ENCODE peak calls at places on chromosomes 13 and 19, in four cellular contexts. H is adrenal gland, P is HCT116, K is right lobe of liver. D is an unnamed sample.

GRCh38 chr19:46067691-46068090 is 26.9 kb upstream of the IGFL4 start:
- DNase-seq in H (no peak), P (no peak), K (no peak), D (no peak)

GRCh38 chr19:33778089-33778791 is 18.4 kb upstream of the KCTD15 start:
- DNase-seq in H (peak; percentile 69), P (no peak), K (peak; percentile 85), D (peak; percentile 97)

GRCh38 chr13:75587679-75588078 is 38.1 kb downstream of the UCHL3 start:
- DNase-seq in H (no peak), P (no peak), K (no peak), D (no peak)

GRCh38 chr13:77620138-77620537 is 77.3 kb upstream of the SLAIN1 start:
- DNase-seq in H (no peak), P (no peak), K (no peak), D (no peak)

GRCh38 chr19:13353625-13354024 is 152.7 kb downstream of the CACNA1A start:
- DNase-seq in H (no peak), P (no peak), K (no peak), D (no peak)

GRCh38 chr13:113837554-113838355 is 26.1 kb downstream of the GAS6 start:
- DNase-seq in H (peak; percentile 97), P (peak; percentile 67), K (peak; percentile 90), D (peak; percentile 99)

GRCh38 chr19:47240996-47241918 is 10.3 kb upstream of the BBC3 start:
- DNase-seq in H (peak; percentile 71), P (peak; percentile 77), K (no peak), D (peak; percentile 66)

GRCh38 chr19:49190781-49191180 is 33.2 kb downstream of the TRPM4 start:
- DNase-seq in H (no peak), P (no peak), K (no peak), D (no peak)

GRCh38 chr13:75492389-75492788 is 10.4 kb upstream of the TBC1D4 start:
- DNase-seq in H (no peak), P (no peak), K (no peak), D (no peak)

GRCh38 chr13:96700657-96701056 is 293.6 kb downstream of the OXGR1 start:
- DNase-seq in H (peak; percentile 56), P (no peak), K (no peak), D (no peak)

DNA sequence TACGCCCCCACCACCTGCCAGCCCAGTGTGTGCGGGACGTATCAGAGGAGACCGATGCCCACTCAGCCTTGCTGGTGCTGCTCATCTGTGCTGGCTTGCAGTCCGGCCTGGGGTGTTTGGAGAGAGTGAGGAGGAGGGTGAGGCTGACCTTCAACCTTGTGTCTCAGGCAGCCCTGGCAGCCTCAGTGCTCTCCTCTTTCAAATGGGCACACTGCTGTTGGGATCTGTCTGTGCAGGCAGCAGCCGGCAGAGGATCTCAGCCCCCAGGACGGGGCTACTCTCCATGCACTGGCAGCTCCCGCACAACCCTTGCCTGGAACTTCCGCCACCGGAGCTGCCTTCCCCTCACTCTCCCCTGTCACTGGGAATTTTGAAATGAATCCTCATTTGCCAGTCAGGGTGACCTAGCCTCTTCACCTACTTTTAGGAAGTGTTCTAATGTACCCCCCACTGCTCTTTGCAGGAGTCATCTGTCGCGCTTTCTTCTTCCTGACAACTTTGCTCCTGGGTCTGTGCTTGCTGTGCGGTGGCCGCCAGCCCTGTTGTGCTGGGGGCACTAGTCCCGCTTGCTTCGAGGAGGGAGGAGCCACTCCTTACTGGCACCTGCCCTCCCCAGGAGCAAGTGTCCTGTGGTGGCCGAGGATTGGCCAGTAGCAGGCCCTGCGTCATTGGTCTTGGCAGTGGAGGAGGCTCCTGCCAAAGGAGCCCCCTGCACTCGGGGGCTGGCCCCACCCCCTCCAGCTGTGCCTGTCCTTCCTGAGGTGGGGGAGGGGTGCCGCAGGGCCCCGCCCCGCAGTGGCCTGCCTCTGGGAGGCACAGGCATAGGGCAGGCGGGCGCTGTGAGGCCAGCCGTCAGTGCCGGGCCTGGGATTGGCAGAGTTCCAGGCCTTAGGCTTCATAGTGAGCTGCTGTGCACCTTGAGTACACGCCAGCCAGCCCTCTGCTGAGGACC is 53.4 kb downstream of the TSSK6 start:
- DNase-seq in H (peak; percentile 73), P (no peak), K (no peak), D (no peak)
- TF ChIP-seq POLR2A in H (no peak), P (no peak), K (no peak), D (no peak)

GRCh38 chr19:42293966-42294365 is 8.0 kb upstream of the PRR19 start:
- DNase-seq in H (no peak), P (no peak), K (no peak), D (no peak)

GRCh38 chr19:42294471-42295137 is 7.3 kb upstream of the PRR19 start:
- DNase-seq in H (no peak), P (no peak), K (no peak), D (no peak)

GRCh38 chr19:42297034-42297433 is 4.9 kb upstream of the PRR19 start:
- DNase-seq in H (no peak), P (no peak), K (no peak), D (no peak)

GRCh38 chr19:42295342-42295741 is 6.6 kb upstream of the PRR19 start:
- DNase-seq in H (no peak), P (no peak), K (no peak), D (no peak)

GRCh38 chr19:42295831-42296525 is 6.0 kb upstream of the PRR19 start:
- DNase-seq in H (peak; percentile 81), P (peak; percentile 61), K (peak; percentile 82), D (peak; percentile 81)
- TF ChIP-seq POLR2A in H (no peak), P (no peak), K (no peak), D (no peak)

GRCh38 chr19:55668603-55669348 is 6.2 kb upstream of the EPN1 start:
- DNase-seq in H (no peak), P (no peak), K (no peak), D (no peak)

GRCh38 chr19:55667511-55667910 is 7.5 kb upstream of the EPN1 start:
- DNase-seq in H (no peak), P (no peak), K (no peak), D (no peak)

GRCh38 chr19:55667958-55668357 is 7.1 kb upstream of the EPN1 start:
- DNase-seq in H (no peak), P (no peak), K (no peak), D (no peak)

GRCh38 chr19:55667006-55667381 is 8.0 kb upstream of the EPN1 start:
- DNase-seq in H (no peak), P (no peak), K (no peak), D (no peak)

DNA sequence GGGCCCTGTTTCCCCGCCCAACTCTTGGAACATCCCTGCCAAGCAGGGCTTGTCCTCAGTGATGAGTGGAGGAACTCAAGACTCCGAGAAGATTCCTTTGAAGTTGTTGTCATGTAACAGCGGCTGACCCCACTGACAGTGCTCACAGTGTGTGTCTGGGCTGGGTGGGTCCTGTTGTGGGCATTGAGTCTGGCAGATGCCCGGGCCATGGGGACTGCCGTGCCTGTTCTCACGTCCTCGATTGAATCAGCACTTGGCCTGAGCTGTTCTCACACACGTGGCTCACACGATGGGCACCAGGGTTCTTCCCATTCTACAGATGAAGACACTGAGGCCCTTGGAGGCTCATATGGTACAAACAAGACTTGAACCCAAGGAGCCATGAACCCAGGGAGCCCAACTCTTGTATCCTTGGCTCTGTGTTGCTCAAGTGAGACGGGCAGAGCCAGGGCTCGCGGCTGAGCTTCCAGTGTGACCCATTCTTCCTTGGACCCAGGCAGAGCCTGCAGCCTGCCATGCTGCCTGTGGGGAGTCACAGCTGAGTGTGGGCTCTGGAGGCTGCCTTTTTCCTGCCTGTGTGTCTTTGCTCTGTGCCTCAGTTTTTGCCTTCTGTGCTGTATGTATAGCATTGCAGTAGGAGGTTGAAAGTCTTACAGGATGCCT is 8.6 kb upstream of the EPN1 start:
- DNase-seq in H (no peak), P (no peak), K (no peak), D (no peak)
- TF ChIP-seq POLR2A in H (no peak), P (no peak), K (no peak), D (no peak)

GRCh38 chr19:4246767-4247593 is at the start of gene YJU2:
- DNase-seq in H (peak; percentile 100), P (peak; percentile 99), K (peak; percentile 99), D (peak; percentile 97)
- TF ChIP-seq POLR2A in H (peak; percentile 64), P (peak; percentile 12), K (peak; percentile 51), D (no peak)